ENCODE peak calls at places on chromosomes 11 and 22, in seven cellular contexts. Y is spleen; J is CD4-positive, alpha-beta memory T cell; M is psoas muscle; B is dorsolateral prefrontal cortex; D is Ammon's horn; Q is fibroblast of mammary gland. H is an unnamed sample.

GRCh38 chr11:69636512-69636866 is 4.5 kb upstream of the CCND1 start:
- DNase-seq in Y (no peak), M (peak), J (no peak), Q (peak), D (peak), B (peak), H (peak)

GRCh38 chr11:61688368-61689163 is 8.4 kb downstream of the DAGLA start:
- DNase-seq in D (peak), B (no peak), Q (peak), J (no peak), Y (no peak), M (peak), H (no peak)

GRCh38 chr22:29050457-29050856 is 11.2 kb downstream of the C22orf31 start:
- DNase-seq in Q (no peak), D (no peak), J (no peak), B (no peak), M (no peak), Y (no peak), H (no peak)

GRCh38 chr22:22400099-22400498 is 108.4 kb downstream of the ZNF280B start:
- DNase-seq in Y (no peak), B (no peak), M (no peak), J (no peak), D (no peak), Q (no peak), H (no peak)

GRCh38 chr11:131662310-131662709 is 291.9 kb downstream of the NTM start:
- DNase-seq in M (no peak), D (no peak), B (no peak), J (no peak), Q (no peak), Y (no peak), H (no peak)

GRCh38 chr11:128714881-128715280 is 21.0 kb downstream of the FLI1 start:
- DNase-seq in J (no peak), D (no peak), M (no peak), Y (no peak), Q (peak), B (no peak), H (no peak)

GRCh38 chr11:72774499-72774898 is 19.3 kb downstream of the STARD10 start:
- DNase-seq in B (no peak), D (no peak), Y (no peak), J (no peak), M (no peak), Q (no peak), H (peak)

GRCh38 chr11:118304227-118304808 is at the start of gene CD3E:
- DNase-seq in M (no peak), B (no peak), J (peak), D (no peak), Q (no peak), Y (peak), H (no peak)

GRCh38 chr22:23067023-23067650 is 3.2 kb upstream of the GNAZ start:
- DNase-seq in J (no peak), Y (peak), B (peak), Q (no peak), D (no peak), M (no peak), H (peak)

GRCh38 chr11:64051297-64051696 is 15.6 kb downstream of the FLRT1 start:
- DNase-seq in J (no peak), Y (no peak), D (no peak), M (no peak), Q (no peak), B (no peak), H (no peak)